ENCODE peak calls at places on chromosomes 2 and 18, in five cellular contexts. V is H9, A is neuronal stem cell, K is H1, Y is trophoblast cell. H is an unnamed sample.

GRCh38 chr2:188439986-188440385 is 148.3 kb downstream of the GULP1 start:
- DNase-seq in Y (no peak), V (no peak), A (no peak), K (no peak), H (no peak)

GRCh38 chr2:158815166-158815565 is 20.0 kb downstream of the DAPL1 start:
- DNase-seq in Y (no peak), K (no peak), A (no peak), V (no peak), H (no peak)

GRCh38 chr18:55732227-55733106 is 144.5 kb upstream of the TCF4 start:
- DNase-seq in K (no peak), V (no peak), A (no peak), Y (no peak), H (peak)

GRCh38 chr18:73136134-73136533 is 268.3 kb upstream of the NETO1 start:
- DNase-seq in A (no peak), Y (no peak), V (no peak), K (no peak), H (peak)

GRCh38 chr18:73829146-73829545 is 318.5 kb downstream of the FBXO15 start:
- DNase-seq in K (no peak), Y (no peak), V (no peak), A (no peak), H (no peak)

GRCh38 chr18:23949863-23950262 is 64.7 kb upstream of the TTC39C start:
- DNase-seq in V (peak), K (peak), Y (no peak), A (no peak), H (no peak)

GRCh38 chr2:55048514-55048924 is 1.7 kb downstream of the RTN4 start:
- DNase-seq in A (no peak), Y (peak), K (no peak), V (no peak), H (peak)

GRCh38 chr2:192307530-192307929 is 112.8 kb upstream of the TMEFF2 start:
- DNase-seq in A (no peak), Y (no peak), V (no peak), K (no peak), H (no peak)

GRCh38 chr2:43217228-43218220 is 8.9 kb downstream of the ZFP36L2 start:
- DNase-seq in V (peak), Y (no peak), A (peak), K (peak), H (peak)

GRCh38 chr2:50401772-50402653 is 629.9 kb downstream of the NRXN1 start:
- DNase-seq in A (peak), K (peak), V (peak), Y (peak), H (peak)

GRCh38 chr18:8785855-8786765 is 80.8 kb downstream of the MTCL1 start:
- DNase-seq in V (no peak), K (no peak), A (no peak), Y (peak), H (no peak)

GRCh38 chr18:70659026-70659726 is 370.3 kb downstream of the SOCS6 start:
- DNase-seq in K (no peak), Y (peak), V (no peak), A (no peak), H (no peak)

GRCh38 chr2:42567806-42568429 is 514 bp upstream of the MTA3 start:
- DNase-seq in V (peak), K (peak), Y (no peak), A (peak), H (peak)

GRCh38 chr2:240797500-240797895 is 22.5 kb downstream of the KIF1A start:
- DNase-seq in K (no peak), V (no peak), A (no peak), Y (no peak), H (no peak)

GRCh38 chr2:196176142-196176738 is 4.9 kb upstream of the STK17B start:
- DNase-seq in V (no peak), Y (no peak), A (no peak), K (no peak), H (no peak)

GRCh38 chr2:48144777-48145176 is 238.5 kb upstream of the FBXO11 start:
- DNase-seq in Y (no peak), A (no peak), K (no peak), V (no peak), H (peak)

GRCh38 chr2:227864161-227864756 is 7.2 kb upstream of the DAW1 start:
- DNase-seq in Y (peak), V (no peak), A (no peak), K (no peak), H (peak)

GRCh38 chr2:74498500-74499268 is 719 bp downstream of the LBX2 start:
- DNase-seq in V (peak), Y (peak), K (no peak), A (no peak), H (peak)

GRCh38 chr18:10973579-10974260 is 175.6 kb downstream of the PIEZO2 start:
- DNase-seq in V (no peak), K (no peak), Y (no peak), A (no peak), H (peak)

GRCh38 chr18:79940814-79941472 is 10.5 kb downstream of the SLC66A2 start:
- DNase-seq in A (no peak), Y (no peak), K (no peak), V (peak), H (no peak)

GRCh38 chr2:164655750-164656149 is 34.5 kb upstream of the GRB14 start:
- DNase-seq in Y (no peak), A (no peak), V (no peak), K (no peak), H (no peak)

GRCh38 chr2:231666171-231667095 is 41.9 kb upstream of the PTMA start:
- DNase-seq in A (no peak), Y (peak), V (peak), K (peak), H (peak)

GRCh38 chr18:44733069-44733753 is 52.5 kb downstream of the SETBP1 start:
- DNase-seq in V (no peak), K (no peak), Y (no peak), A (no peak), H (peak)

GRCh38 chr18:79933765-79934164 is 17.7 kb downstream of the SLC66A2 start:
- DNase-seq in A (no peak), K (no peak), Y (peak), V (peak), H (peak)

GRCh38 chr2:39289609-39290008 is 45.8 kb upstream of the CDKL4 start:
- DNase-seq in K (no peak), A (no peak), V (no peak), Y (no peak), H (no peak)

GRCh38 chr2:201269764-201270163 is 9.4 kb downstream of the CASP8 start:
- DNase-seq in Y (no peak), A (no peak), V (no peak), K (no peak), H (no peak)

GRCh38 chr2:43314299-43314927 is 88.0 kb upstream of the ZFP36L2 start:
- DNase-seq in Y (no peak), A (no peak), V (no peak), K (no peak), H (no peak)

GRCh38 chr2:46175409-46175808 is 121.8 kb upstream of the EPAS1 start:
- DNase-seq in Y (peak), A (no peak), K (no peak), V (no peak), H (no peak)

GRCh38 chr2:226873051-226873620 is 37.3 kb downstream of the RHBDD1 start:
- DNase-seq in A (no peak), Y (no peak), K (no peak), V (no peak), H (peak)

GRCh38 chr2:65678779-65679394 is 246.5 kb upstream of the SPRED2 start:
- DNase-seq in K (no peak), Y (no peak), V (no peak), A (no peak), H (no peak)

GRCh38 chr2:150023044-150023443 is 435.5 kb upstream of the MMADHC start:
- DNase-seq in K (no peak), A (no peak), V (no peak), Y (no peak), H (no peak)

DNA sequence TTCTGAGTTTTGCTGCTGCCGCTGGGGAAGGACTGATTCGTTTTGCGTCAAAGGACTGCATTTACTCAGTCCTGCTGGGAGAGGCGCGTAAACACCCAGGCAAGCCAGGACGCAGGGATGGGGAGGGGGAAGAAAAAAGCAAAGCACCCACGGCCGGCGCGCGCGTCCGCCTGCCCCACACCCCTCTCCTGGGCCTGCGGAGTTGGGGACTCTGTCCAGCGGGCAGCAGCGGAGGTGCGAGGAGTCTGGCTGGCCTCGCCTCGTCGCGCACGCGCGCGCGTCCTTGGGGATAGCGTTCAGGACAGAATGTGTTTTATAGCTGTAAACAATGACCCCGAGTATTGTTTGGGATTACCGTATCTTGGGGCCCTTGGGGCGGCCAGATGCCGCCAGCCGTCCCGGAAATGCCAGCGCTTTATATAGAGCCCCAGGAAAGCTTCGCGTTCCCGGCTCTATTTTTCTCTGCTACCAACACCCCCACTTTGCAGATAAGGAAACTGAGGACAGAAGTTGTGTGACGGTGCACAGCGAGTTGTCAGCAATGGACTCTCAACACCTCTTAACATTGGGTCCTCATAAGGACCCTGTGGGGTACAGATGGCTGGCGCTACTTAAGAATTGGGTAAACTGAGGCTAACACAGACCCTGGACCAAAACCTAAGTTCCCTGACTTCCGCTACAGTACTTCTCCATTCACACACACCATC is 1.6 kb upstream of the FOSL2 start:
- DNase-seq in A (no peak), V (peak), K (no peak), Y (peak), H (peak)
- H2BK5ac ChIP-seq in A (peak), V (no peak), K (peak), Y (peak), H (peak)

GRCh38 chr2:200050921-200051620 is 95.7 kb downstream of the MAIP1 start:
- DNase-seq in V (no peak), A (no peak), K (no peak), Y (no peak), H (no peak)

GRCh38 chr2:200052627-200053026 is 97.2 kb downstream of the MAIP1 start:
- DNase-seq in Y (no peak), V (no peak), K (no peak), A (no peak), H (no peak)

GRCh38 chr2:200051621-200051945 is 96.2 kb downstream of the MAIP1 start:
- DNase-seq in K (no peak), Y (no peak), V (no peak), A (no peak), H (no peak)

GRCh38 chr2:200048421-200048820 is 93.0 kb downstream of the MAIP1 start:
- DNase-seq in A (no peak), V (no peak), K (no peak), Y (peak), H (no peak)

GRCh38 chr2:200049086-200049485 is 93.7 kb downstream of the MAIP1 start:
- DNase-seq in K (no peak), Y (peak), V (no peak), A (no peak), H (no peak)
- H2BK12ac ChIP-seq in K (no peak), Y (no peak), V (no peak), A (no peak), H (no peak)

DNA sequence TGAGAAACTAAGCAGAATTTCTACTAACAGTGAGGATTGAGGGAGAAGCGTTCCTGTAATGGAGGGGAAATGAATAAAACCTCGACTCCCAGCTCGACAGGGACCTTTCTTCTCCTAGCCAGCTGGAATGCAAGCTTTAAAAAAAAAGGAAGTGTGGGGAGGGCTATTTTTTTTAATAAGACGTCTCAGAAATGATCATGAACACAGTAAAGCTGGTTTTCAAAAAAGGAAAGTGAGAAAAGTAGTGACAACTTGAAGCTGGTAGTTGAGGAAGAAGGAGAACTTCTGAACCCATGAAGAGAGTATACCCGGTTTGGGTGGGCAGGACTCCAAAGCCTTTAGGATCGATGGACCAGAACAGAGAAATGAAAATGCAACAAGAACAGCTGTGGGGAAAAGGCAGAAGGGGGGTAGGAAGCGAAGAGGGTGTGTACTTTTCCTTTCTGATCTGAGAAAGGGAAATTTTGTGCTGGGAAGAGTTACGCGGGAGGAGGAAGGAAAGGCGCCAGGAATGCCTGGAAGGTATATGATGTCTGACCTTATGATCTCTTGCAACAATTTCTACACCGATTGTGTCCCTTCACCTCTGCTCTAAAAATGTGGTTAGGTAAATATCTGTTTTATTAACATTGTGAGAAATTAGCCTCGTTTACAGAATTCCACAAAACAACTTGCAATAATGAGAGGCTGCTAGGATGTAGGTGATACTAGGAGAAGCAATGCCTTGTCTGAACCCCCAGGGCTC is 22.6 kb upstream of the CYP1B1 start:
- DNase-seq in V (no peak), K (no peak), A (no peak), Y (no peak), H (peak)
- H2BK5ac ChIP-seq in V (no peak), K (no peak), A (no peak), Y (no peak), H (peak)

DNA sequence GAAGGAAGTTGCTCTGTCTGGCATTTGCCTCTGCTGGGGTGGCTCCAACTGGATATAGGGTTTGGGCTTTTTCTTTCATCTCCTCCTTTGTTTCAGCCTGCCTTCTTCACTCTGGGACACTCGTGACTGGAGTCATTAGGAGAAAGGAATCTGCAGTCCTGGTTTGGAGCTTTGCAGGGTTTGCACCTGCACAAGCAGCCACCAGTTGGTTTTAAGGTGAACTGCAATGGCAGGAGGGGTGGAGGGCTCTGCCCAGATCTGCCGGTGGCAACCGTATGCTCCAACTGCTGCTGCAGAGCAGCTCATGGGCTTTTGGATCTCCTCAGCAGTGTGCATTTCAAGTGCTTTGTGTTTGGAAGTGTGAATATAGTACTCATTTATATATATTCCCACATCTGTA is 131.3 kb upstream of the MGAT5 start:
- DNase-seq in V (peak), K (no peak), A (no peak), Y (no peak), H (no peak)
- H2BK12ac ChIP-seq in V (no peak), K (no peak), A (no peak), Y (no peak), H (no peak)

DNA sequence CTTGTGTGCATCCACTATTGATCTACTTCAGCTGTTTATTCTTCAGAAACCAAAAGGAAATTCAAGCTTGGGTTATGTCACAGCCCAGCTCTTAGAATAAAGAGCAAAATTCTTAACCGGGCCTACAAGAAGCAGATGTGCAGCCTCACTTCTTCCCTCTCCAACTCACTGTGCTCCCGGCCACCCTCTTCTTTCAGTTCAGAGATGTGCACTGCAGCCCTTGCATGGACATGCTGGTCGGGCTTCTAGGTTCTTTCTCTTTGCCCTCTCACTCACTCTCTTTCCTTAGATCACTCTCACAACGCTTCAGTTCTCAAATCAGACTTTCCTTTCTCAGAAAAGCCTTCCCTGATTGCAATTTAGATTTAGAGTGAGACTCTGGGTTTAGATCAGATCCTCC is 104.1 kb downstream of the CHN1 start:
- DNase-seq in V (no peak), A (no peak), Y (no peak), K (no peak), H (no peak)
- H2BK5ac ChIP-seq in V (no peak), A (no peak), Y (peak), K (no peak), H (no peak)

GRCh38 chr2:170816499-170817246 is at the start of gene GAD1:
- DNase-seq in V (peak), Y (peak), K (no peak), A (peak), H (peak)
- H2BK12ac ChIP-seq in V (no peak), Y (no peak), K (peak), A (no peak), H (no peak)

GRCh38 chr2:9249036-9249800 is 42.6 kb downstream of the ASAP2 start:
- DNase-seq in V (no peak), K (no peak), Y (no peak), A (no peak), H (peak)
- H2BK5ac ChIP-seq in V (no peak), K (no peak), Y (no peak), A (no peak), H (no peak)

DNA sequence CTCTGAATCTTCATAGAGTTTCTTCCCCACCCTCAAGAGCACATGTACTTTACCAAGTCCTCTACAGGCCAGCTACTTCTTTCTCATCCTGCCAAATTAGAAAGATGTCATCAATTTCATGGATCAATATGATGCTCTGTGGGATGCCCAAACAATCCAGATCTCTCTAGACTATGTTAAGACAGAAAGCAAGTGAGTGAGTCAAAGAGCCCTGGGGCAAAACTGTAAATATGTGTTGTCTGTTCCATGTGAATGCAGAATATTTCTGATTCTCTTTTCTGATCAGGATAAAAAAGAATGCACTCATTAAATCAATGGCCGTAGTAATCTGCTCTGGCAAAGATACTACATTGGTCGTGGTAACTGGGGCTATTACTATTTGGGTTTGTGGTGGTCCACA is 53.1 kb upstream of the ROCK2 start:
- DNase-seq in K (no peak), V (no peak), Y (peak), A (no peak), H (no peak)
- H2BK12ac ChIP-seq in K (no peak), V (no peak), Y (no peak), A (no peak), H (no peak)

DNA sequence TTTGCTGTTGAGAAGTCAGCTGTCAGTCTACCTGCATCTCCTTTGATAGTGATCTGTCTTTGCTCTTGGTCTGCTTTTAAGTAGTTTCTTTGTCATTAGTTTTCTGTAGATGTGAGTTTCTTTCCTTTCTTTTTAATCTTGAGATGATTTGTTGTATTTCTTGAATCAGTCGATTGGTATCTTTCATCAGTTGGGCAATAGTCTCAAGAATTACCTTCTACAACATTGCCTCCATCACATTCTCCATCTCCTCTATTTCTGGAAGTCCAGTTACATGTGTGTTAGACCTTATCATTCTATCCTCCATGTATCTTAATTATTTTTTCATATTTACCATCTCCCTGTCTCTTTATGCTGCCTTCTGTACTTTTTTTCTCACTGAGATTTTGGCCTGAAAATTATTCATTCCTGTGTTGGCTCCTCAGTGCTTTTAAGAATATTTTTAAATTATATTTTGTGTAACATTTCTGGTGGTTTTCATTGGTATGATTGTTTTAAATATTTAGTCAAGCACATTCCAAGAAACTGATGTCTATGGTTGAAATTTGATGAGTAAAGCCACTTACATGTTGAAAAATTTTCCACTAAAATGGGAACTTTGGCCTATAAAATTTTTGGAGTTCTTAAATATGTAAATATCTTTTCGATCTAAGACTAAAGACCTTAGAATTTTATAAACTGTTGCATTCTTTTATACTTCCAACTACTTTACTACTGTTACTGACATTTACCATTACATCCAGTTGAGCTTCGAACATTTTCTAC is 239.5 kb upstream of the MGAT5 start:
- DNase-seq in V (no peak), A (no peak), K (no peak), Y (no peak), H (no peak)
- H2BK5ac ChIP-seq in V (no peak), A (no peak), K (no peak), Y (no peak), H (no peak)